ENCODE peak calls at places on chromosome 16, in four cellular contexts. One of them, this sample, is unnamed.

GRCh38 chr16:23587726-23588125 is 8.4 kb downstream of the NDUFAB1 start:
- DNase-seq in IMR-90: peak; percentile 96
- DNase-seq in H1: no peak
- DNase-seq in mesendoderm: peak; percentile 26
- DNase-seq in this sample: no peak

GRCh38 chr16:73124665-73125064 is 76.7 kb upstream of the ZFHX3 start:
- DNase-seq in IMR-90: no peak
- DNase-seq in H1: no peak
- DNase-seq in mesendoderm: no peak
- DNase-seq in this sample: no peak

GRCh38 chr16:28292731-28293588 is 635 bp downstream of the SBK1 start:
- DNase-seq in IMR-90: no peak
- DNase-seq in H1: peak; percentile 88
- DNase-seq in mesendoderm: peak; percentile 84
- DNase-seq in this sample: peak; percentile 93

GRCh38 chr16:19783847-19784736 is 66.0 kb downstream of the IQCK start:
- DNase-seq in IMR-90: no peak
- DNase-seq in H1: no peak
- DNase-seq in mesendoderm: no peak
- DNase-seq in this sample: no peak

GRCh38 chr16:67543582-67543981 is 15.0 kb downstream of the RIPOR1 start:
- DNase-seq in IMR-90: no peak
- DNase-seq in H1: no peak
- DNase-seq in mesendoderm: no peak
- DNase-seq in this sample: no peak

GRCh38 chr16:10225653-10226052 is 43.4 kb upstream of the GRIN2A start:
- DNase-seq in IMR-90: no peak
- DNase-seq in H1: no peak
- DNase-seq in mesendoderm: no peak
- DNase-seq in this sample: no peak

GRCh38 chr16:11233727-11234376 is 22.2 kb downstream of the SOCS1 start:
- DNase-seq in IMR-90: no peak
- DNase-seq in H1: peak; percentile 60
- DNase-seq in mesendoderm: peak; percentile 29
- DNase-seq in this sample: peak; percentile 52

GRCh38 chr16:1090620-1091587 is 5.1 kb downstream of the C1QTNF8 start:
- DNase-seq in IMR-90: no peak
- DNase-seq in H1: no peak
- DNase-seq in mesendoderm: no peak
- DNase-seq in this sample: no peak

GRCh38 chr16:59859606-59860402 is 1125.7 kb upstream of the GOT2 start:
- DNase-seq in IMR-90: no peak
- DNase-seq in H1: no peak
- DNase-seq in mesendoderm: no peak
- DNase-seq in this sample: no peak

DNA sequence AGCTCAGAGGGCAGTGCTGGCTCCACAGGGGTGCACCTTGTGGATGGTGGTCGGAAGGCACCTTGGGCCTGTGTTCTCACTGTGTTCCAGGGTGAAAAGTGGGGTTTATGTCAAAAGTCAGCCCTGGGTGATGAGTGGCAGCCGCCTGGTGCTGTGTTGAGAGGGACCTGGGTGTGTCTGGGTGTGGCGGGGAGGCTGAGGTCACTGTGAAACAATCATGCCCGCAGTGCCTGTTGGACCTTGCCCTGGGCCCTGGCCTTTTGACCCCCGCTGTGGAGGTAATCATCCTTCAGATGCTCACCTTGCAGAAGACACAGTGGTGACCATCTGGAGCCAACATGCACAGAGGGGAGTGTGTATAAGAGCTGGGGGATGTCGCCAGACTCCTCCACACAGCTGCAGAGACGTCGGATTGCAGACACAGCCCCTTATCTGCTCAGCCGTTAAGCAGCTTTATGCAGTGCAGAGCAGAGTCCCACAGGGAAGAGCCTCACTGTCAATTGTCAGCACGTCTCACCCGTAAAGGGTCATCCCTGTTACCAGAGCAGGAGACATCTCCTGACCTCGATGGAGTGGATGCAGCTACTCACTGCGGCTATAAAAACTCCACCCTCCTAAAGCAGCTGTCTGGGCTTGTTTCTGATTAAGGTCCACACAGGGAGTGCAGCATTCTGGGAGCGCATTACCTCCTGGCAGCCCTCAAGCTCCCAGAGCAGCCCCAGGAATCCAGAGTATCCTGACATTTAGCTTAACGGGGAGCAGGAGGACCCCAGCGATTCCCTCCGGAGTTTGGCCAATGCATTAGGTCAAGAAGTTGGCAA is 100.3 kb upstream of the ZNF469 start:
- DNase-seq in IMR-90: peak; percentile 44
- DNase-seq in H1: no peak
- DNase-seq in mesendoderm: no peak
- DNase-seq in this sample: no peak
- H4K8ac ChIP-seq in IMR-90: peak overlapping the region; percentile 33
- H4K8ac ChIP-seq in H1: peak overlapping the region; percentile 46
- H4K8ac ChIP-seq in mesendoderm: no peak overlapping the region
- H4K8ac ChIP-seq in this sample: no peak overlapping the region

GRCh38 chr16:88804173-88804551 is 573 bp downstream of the CDT1 start:
- DNase-seq in IMR-90: no peak
- DNase-seq in H1: no peak
- DNase-seq in mesendoderm: no peak
- DNase-seq in this sample: no peak

GRCh38 chr16:88805887-88806393 is 2.4 kb downstream of the CDT1 start:
- DNase-seq in IMR-90: no peak
- DNase-seq in H1: no peak
- DNase-seq in mesendoderm: no peak
- DNase-seq in this sample: no peak

GRCh38 chr16:88803264-88803987 is at the start of gene CDT1:
- DNase-seq in IMR-90: peak; percentile 69
- DNase-seq in H1: peak; percentile 96
- DNase-seq in mesendoderm: peak; percentile 78
- DNase-seq in this sample: peak; percentile 74

GRCh38 chr16:88805340-88805715 is 1.7 kb downstream of the CDT1 start:
- DNase-seq in IMR-90: no peak
- DNase-seq in H1: no peak
- DNase-seq in mesendoderm: no peak
- DNase-seq in this sample: no peak

GRCh38 chr16:88804552-88805339 is 1.2 kb downstream of the CDT1 start:
- DNase-seq in IMR-90: no peak
- DNase-seq in H1: no peak
- DNase-seq in mesendoderm: peak; percentile 55
- DNase-seq in this sample: peak; percentile 65
- H3K56ac ChIP-seq in IMR-90: no peak overlapping the region
- H3K56ac ChIP-seq in H1: no peak overlapping the region
- H3K56ac ChIP-seq in mesendoderm: peak overlapping the region; percentile 92
- H3K56ac ChIP-seq in this sample: no peak overlapping the region

GRCh38 chr16:75107505-75107904 is 9.1 kb downstream of the LDHD start:
- DNase-seq in IMR-90: no peak
- DNase-seq in H1: no peak
- DNase-seq in mesendoderm: no peak
- DNase-seq in this sample: peak; percentile 20

GRCh38 chr16:75109732-75110243 is 6.8 kb downstream of the LDHD start:
- DNase-seq in IMR-90: no peak
- DNase-seq in H1: no peak
- DNase-seq in mesendoderm: no peak
- DNase-seq in this sample: peak; percentile 36

GRCh38 chr16:75106351-75107274 is 10.0 kb downstream of the LDHD start:
- DNase-seq in IMR-90: no peak
- DNase-seq in H1: no peak
- DNase-seq in mesendoderm: no peak
- DNase-seq in this sample: peak; percentile 24

GRCh38 chr16:75110637-75111513 is 5.7 kb downstream of the LDHD start:
- DNase-seq in IMR-90: peak; percentile 89
- DNase-seq in H1: peak; percentile 91
- DNase-seq in mesendoderm: peak; percentile 94
- DNase-seq in this sample: peak; percentile 89

DNA sequence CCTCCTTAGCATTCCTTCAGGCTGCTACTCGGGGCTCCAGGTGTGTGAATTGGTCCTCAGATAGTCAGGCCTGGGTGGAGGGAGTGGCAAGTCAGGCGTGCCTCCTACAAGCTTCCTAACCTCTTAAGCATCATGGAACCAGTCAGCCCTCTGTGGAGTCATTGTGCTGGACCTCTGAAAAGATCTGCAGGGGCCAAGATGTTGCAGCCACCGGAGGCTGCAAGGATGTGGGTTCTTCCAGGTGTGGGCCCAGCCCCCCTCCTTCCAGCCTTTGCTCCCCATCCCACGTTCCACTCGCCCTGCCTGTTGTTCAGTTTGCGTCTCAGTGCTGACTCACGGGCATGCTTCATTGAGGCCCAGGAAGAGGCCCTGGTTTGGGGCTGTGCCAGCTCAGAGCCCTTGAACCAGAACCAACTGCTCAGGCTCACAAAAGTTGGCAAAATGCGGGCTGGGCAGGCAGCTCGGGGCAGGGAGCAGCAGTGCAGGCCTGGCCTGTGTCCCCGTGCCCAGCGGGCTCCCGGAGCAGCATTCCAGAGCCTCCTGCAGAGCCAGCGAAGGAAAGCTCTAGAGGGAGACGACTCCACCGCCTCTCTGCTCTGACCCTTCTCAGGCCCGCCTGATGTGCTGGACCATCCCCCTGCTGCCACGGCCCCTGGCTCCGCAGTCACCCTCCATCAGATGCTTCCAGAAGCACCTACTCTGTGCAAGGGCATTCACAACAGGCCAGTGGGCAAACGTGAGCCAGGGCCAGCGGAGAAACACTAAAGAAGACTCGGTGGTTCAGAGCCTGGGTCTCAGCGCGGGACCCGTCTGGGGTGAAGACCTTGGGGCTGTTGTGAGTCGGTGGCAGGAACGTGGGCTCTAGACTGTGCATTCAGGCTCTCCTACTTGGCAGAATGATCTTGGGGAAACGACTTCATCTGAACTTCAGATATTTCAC is 7.5 kb downstream of the LDHD start:
- DNase-seq in IMR-90: peak; percentile 96
- DNase-seq in H1: no peak
- DNase-seq in mesendoderm: no peak
- DNase-seq in this sample: peak; percentile 44
- H4K8ac ChIP-seq in IMR-90: peak overlapping the region; percentile 38
- H4K8ac ChIP-seq in H1: no peak overlapping the region
- H4K8ac ChIP-seq in mesendoderm: no peak overlapping the region
- H4K8ac ChIP-seq in this sample: no peak overlapping the region

DNA sequence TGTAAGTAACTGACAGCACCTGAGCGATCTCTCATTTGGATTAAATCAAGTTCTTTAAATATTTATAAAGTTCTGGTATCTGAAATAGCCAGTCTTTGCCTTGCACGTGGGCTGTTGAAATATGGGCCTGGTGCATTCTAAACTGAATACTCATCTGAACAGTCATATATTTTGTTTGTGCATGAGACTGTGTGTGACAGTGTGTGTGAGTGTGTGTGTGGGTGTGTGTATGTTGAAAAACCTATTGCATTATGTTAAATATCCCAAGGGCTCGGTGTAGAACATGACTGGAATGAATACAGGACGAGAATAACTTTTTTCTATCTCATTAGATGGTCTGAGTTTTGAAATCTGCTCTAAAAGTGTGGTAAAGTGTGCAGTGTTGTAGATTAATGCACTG is 82.4 kb upstream of the TOX3 start:
- DNase-seq in IMR-90: no peak
- DNase-seq in H1: no peak
- DNase-seq in mesendoderm: no peak
- DNase-seq in this sample: no peak
- H3K56ac ChIP-seq in IMR-90: no peak overlapping the region
- H3K56ac ChIP-seq in H1: no peak overlapping the region
- H3K56ac ChIP-seq in mesendoderm: no peak overlapping the region
- H3K56ac ChIP-seq in this sample: no peak overlapping the region